ENCODE peak calls at places on chromosomes 13 and 19, in six cellular contexts. P, V, K, Z, S and G are unnamed samples.

GRCh38 chr19:49475995-49476880 is 2.2 kb downstream of the FLT3LG start:
- DNase-seq in V (peak; percentile 84), K (no peak), S (peak; percentile 49), Z (no peak), P (peak; percentile 62), G (no peak)

GRCh38 chr13:74839656-74840055 is 642.3 kb downstream of the TBC1D4 start:
- DNase-seq in S (no peak), K (no peak), V (no peak), P (no peak), Z (peak; percentile 22), G (no peak)

GRCh38 chr19:42850981-42851717 is 28.4 kb downstream of the PSG1 start:
- DNase-seq in V (no peak), P (peak; percentile 7), Z (peak; percentile 87), S (peak; percentile 98), K (no peak), G (no peak)

GRCh38 chr19:18995804-18996241 is 37.5 kb downstream of the SUGP2 start:
- DNase-seq in P (peak; percentile 44), K (no peak), Z (peak; percentile 83), V (peak; percentile 85), S (peak; percentile 88), G (no peak)

GRCh38 chr19:55283548-55284393 is at the start of gene BRSK1:
- DNase-seq in S (peak; percentile 34), V (peak; percentile 84), K (no peak), Z (peak; percentile 51), P (no peak), G (no peak)

GRCh38 chr13:98557934-98558630 is 18.8 kb downstream of the STK24 start:
- DNase-seq in P (peak; percentile 23), K (no peak), Z (no peak), V (peak; percentile 54), S (peak; percentile 51), G (no peak)

GRCh38 chr19:14559916-14560775 is 11.7 kb downstream of the NDUFB7 start:
- DNase-seq in P (no peak), S (no peak), K (no peak), V (peak; percentile 30), Z (no peak), G (no peak)

GRCh38 chr19:45442927-45443461 is 19.3 kb upstream of the ERCC1 start:
- DNase-seq in K (no peak), S (peak; percentile 60), Z (peak; percentile 41), P (peak; percentile 94), V (no peak), G (no peak)

GRCh38 chr13:51895906-51896888 is 34.4 kb downstream of the CCDC70 start:
- DNase-seq in Z (peak; percentile 62), S (peak; percentile 58), V (peak; percentile 76), K (no peak), P (peak; percentile 72), G (no peak)

GRCh38 chr13:84609716-84610115 is 727.4 kb upstream of the SLITRK1 start:
- DNase-seq in S (peak; percentile 91), K (no peak), Z (peak; percentile 67), P (no peak), V (no peak), G (no peak)

GRCh38 chr19:18259848-18260247 is 14.4 kb downstream of the IQCN start:
- DNase-seq in K (no peak), S (no peak), V (no peak), P (no peak), Z (no peak), G (no peak)

GRCh38 chr13:110380359-110381028 is 73.4 kb downstream of the COL4A2 start:
- DNase-seq in V (no peak), Z (peak; percentile 81), S (peak; percentile 22), P (no peak), K (no peak), G (no peak)

GRCh38 chr19:35555301-35556005 is 8.0 kb downstream of the ATP4A start:
- DNase-seq in K (no peak), Z (peak; percentile 16), P (peak; percentile 28), S (peak; percentile 64), V (no peak), G (no peak)

GRCh38 chr13:71477735-71478134 is 389.3 kb downstream of the DACH1 start:
- DNase-seq in P (no peak), Z (peak; percentile 3), K (no peak), S (no peak), V (no peak), G (no peak)

GRCh38 chr19:1251233-1251502 is 2.8 kb downstream of the MIDN start:
- DNase-seq in P (peak; percentile 81), V (peak; percentile 62), Z (peak; percentile 66), K (no peak), S (no peak), G (no peak)

GRCh38 chr13:21542563-21542962 is 61.4 kb downstream of the MICU2 start:
- DNase-seq in V (no peak), Z (peak; percentile 22), K (no peak), S (no peak), P (no peak), G (no peak)

GRCh38 chr13:28499579-28499978 is 4.7 kb upstream of the FLT1 start:
- DNase-seq in Z (no peak), K (no peak), V (no peak), S (no peak), P (no peak), G (no peak)

GRCh38 chr19:13018037-13018914 is 23.0 kb downstream of the NFIX start:
- DNase-seq in K (no peak), Z (peak; percentile 75), P (no peak), V (no peak), S (no peak), G (no peak)

GRCh38 chr19:17294051-17294891 is 9.0 kb downstream of the ABHD8 start:
- DNase-seq in P (peak; percentile 83), S (peak; percentile 12), Z (no peak), K (peak; percentile 77), V (peak; percentile 72), G (no peak)

GRCh38 chr13:21354721-21355120 is 104.4 kb downstream of the ZDHHC20 start:
- DNase-seq in P (no peak), S (no peak), K (no peak), V (no peak), Z (no peak), G (no peak)

GRCh38 chr13:112072531-112073244 is 5.7 kb downstream of the SOX1 start:
- DNase-seq in V (no peak), K (no peak), S (no peak), P (no peak), Z (no peak), G (no peak)

GRCh38 chr19:43562698-43563241 is 12.6 kb downstream of the XRCC1 start:
- DNase-seq in V (no peak), P (peak; percentile 55), S (peak; percentile 82), K (peak; percentile 84), Z (peak; percentile 91), G (peak; percentile 91)

GRCh38 chr13:40672310-40673060 is 6.0 kb upstream of the FOXO1 start:
- DNase-seq in P (peak; percentile 93), V (no peak), K (no peak), Z (peak; percentile 74), S (peak; percentile 57), G (no peak)

GRCh38 chr13:108895220-108895704 is 265.9 kb downstream of the MYO16 start:
- DNase-seq in P (peak; percentile 50), V (no peak), S (peak; percentile 63), K (no peak), Z (peak; percentile 63), G (no peak)

GRCh38 chr13:24218977-24219376 is 58.5 kb downstream of the SPATA13 start:
- DNase-seq in K (no peak), S (no peak), P (no peak), V (no peak), Z (no peak), G (no peak)

GRCh38 chr19:4504874-4505569 is 13.3 kb downstream of the PLIN4 start:
- DNase-seq in S (no peak), K (no peak), P (no peak), V (no peak), Z (no peak), G (no peak)

GRCh38 chr19:5934779-5935472 is 20.9 kb downstream of the CAPS start:
- DNase-seq in V (no peak), Z (peak; percentile 50), P (no peak), K (no peak), S (no peak), G (no peak)